ENCODE peak calls at places on chromosomes 6 and 20, in four cellular contexts. E, W, J and L are unnamed samples.
A peak's percentile ranks its signal among the peaks of the same experiment; 100 is the strongest.

GRCh38 chr6:151350442-151351145 is 40.8 kb downstream of the ZBTB2 start:
- DNase-seq in E (no peak), W (no peak), J (no peak), L (no peak)

GRCh38 chr20:59682603-59683002 is 78.3 kb downstream of the PHACTR3 start:
- DNase-seq in E (no peak), J (no peak), W (no peak), L (no peak)

GRCh38 chr6:137172734-137173431 is 561 bp downstream of the IL22RA2 start:
- DNase-seq in J (no peak), E (no peak), W (no peak), L (no peak)

GRCh38 chr6:37483917-37484785 is 15.5 kb downstream of the CCDC167 start:
- DNase-seq in W (peak; percentile 67), E (peak; percentile 47), J (peak; percentile 79), L (peak; percentile 71)

GRCh38 chr6:34412054-34412453 is 13.8 kb downstream of the RPS10 start:
- DNase-seq in J (no peak), E (no peak), W (no peak), L (no peak)

GRCh38 chr20:36114707-36115106 is 39.8 kb upstream of the EPB41L1 start:
- DNase-seq in W (no peak), J (no peak), E (no peak), L (no peak)

GRCh38 chr6:163970846-163971564 is 556.5 kb downstream of the QKI start:
- DNase-seq in J (no peak), E (no peak), W (no peak), L (no peak)

GRCh38 chr6:34147906-34148701 is 2.2 kb upstream of the GRM4 start:
- DNase-seq in W (no peak), E (no peak), J (no peak), L (no peak)

GRCh38 chr6:85077098-85077497 is 312.7 kb upstream of the TBX18 start:
- DNase-seq in J (no peak), W (no peak), E (no peak), L (no peak)

GRCh38 chr20:46260480-46260879 is 47.8 kb downstream of the CDH22 start:
- DNase-seq in W (no peak), E (no peak), J (no peak), L (no peak)

GRCh38 chr6:65157025-65157424 is 550.0 kb downstream of the EYS start:
- DNase-seq in E (no peak), W (no peak), J (no peak), L (no peak)

GRCh38 chr6:80605165-80605989 is 498.9 kb downstream of the BCKDHB start:
- DNase-seq in J (no peak), E (no peak), W (no peak), L (no peak)

GRCh38 chr6:97440590-97441176 is 157.7 kb upstream of the MMS22L start:
- DNase-seq in J (no peak), E (no peak), W (no peak), L (no peak)

GRCh38 chr20:2026514-2026913 is 32.7 kb upstream of the PDYN start:
- DNase-seq in E (no peak), J (no peak), W (no peak), L (no peak)

GRCh38 chr6:8047466-8048292 is 16.5 kb downstream of the BLOC1S5 start:
- DNase-seq in J (no peak), W (no peak), E (no peak), L (no peak)

GRCh38 chr20:10239954-10240353 is 21.3 kb downstream of the SNAP25 start:
- DNase-seq in E (no peak), W (no peak), J (no peak), L (no peak)

GRCh38 chr6:67160820-67161219 is 1453.8 kb upstream of the EYS start:
- DNase-seq in E (no peak), J (no peak), W (no peak), L (no peak)

GRCh38 chr6:168342626-168343025 is 23.0 kb upstream of the DACT2 start:
- DNase-seq in J (no peak), E (no peak), W (no peak), L (no peak)

GRCh38 chr6:24694198-24694597 is 24.8 kb downstream of the C6orf62 start:
- DNase-seq in E (no peak), W (no peak), J (no peak), L (no peak)

GRCh38 chr20:47241345-47241781 is 115.1 kb downstream of the ZMYND8 start:
- DNase-seq in J (no peak), E (no peak), W (no peak), L (no peak)

GRCh38 chr20:3221398-3222226 is 12.3 kb downstream of the ITPA start:
- DNase-seq in E (no peak), W (no peak), J (no peak), L (no peak)

GRCh38 chr20:60868316-60868891 is 383.7 kb upstream of the CDH4 start:
- DNase-seq in W (no peak), J (no peak), E (no peak), L (no peak)

GRCh38 chr6:7201732-7202541 is 94.2 kb downstream of the RREB1 start:
- DNase-seq in W (no peak), E (no peak), J (no peak), L (no peak)

GRCh38 chr6:19342616-19343015 is 494.6 kb upstream of the ID4 start:
- DNase-seq in J (no peak), E (no peak), W (no peak), L (no peak)

GRCh38 chr6:82246802-82247633 is 526 bp downstream of the IBTK start:
- DNase-seq in J (no peak), E (no peak), W (no peak), L (peak; percentile 6)

GRCh38 chr6:166940643-166941068 is 15.7 kb downstream of the RNASET2 start:
- DNase-seq in E (no peak), J (no peak), W (no peak), L (no peak)

GRCh38 chr6:10256113-10256690 is 158.7 kb downstream of the TFAP2A start:
- DNase-seq in J (no peak), W (no peak), E (no peak), L (no peak)

GRCh38 chr6:34555328-34555727 is 801 bp downstream of the SPDEF start:
- DNase-seq in W (no peak), J (no peak), E (no peak), L (no peak)

GRCh38 chr20:24672886-24673677 is 203.7 kb downstream of the SYNDIG1 start:
- DNase-seq in J (no peak), E (no peak), W (no peak), L (no peak)

GRCh38 chr6:62626661-62627060 is 340.6 kb upstream of the KHDRBS2 start:
- DNase-seq in E (no peak), J (no peak), W (no peak), L (no peak)

GRCh38 chr6:48978016-48978415 is 485.0 kb downstream of the MMUT start:
- DNase-seq in E (no peak), W (no peak), J (no peak), L (no peak)

GRCh38 chr20:59705651-59706101 is 101.3 kb downstream of the PHACTR3 start:
- DNase-seq in J (no peak), E (no peak), W (no peak), L (no peak)

GRCh38 chr6:131136021-131136847 is 967 bp downstream of the AKAP7 start:
- DNase-seq in W (no peak), E (no peak), J (no peak), L (no peak)

GRCh38 chr20:58682656-58683055 is 9.9 kb upstream of the NPEPL1 start:
- DNase-seq in E (no peak), J (no peak), W (no peak), L (no peak)

GRCh38 chr6:28809947-28810654 is 113.7 kb downstream of the TRIM27 start:
- DNase-seq in E (no peak), W (no peak), J (no peak), L (no peak)

GRCh38 chr6:141925001-141925400 is 207.7 kb upstream of the GJE1 start:
- DNase-seq in W (no peak), E (no peak), J (no peak), L (no peak)

GRCh38 chr6:3748208-3748701 is 3.3 kb downstream of the PXDC1 start:
- DNase-seq in J (peak; percentile 17), E (no peak), W (no peak), L (no peak)

GRCh38 chr6:140857734-140858380 is 1274.9 kb upstream of the GJE1 start:
- DNase-seq in W (no peak), E (no peak), J (no peak), L (no peak)

GRCh38 chr6:81787313-81788068 is 35.0 kb upstream of the TENT5A start:
- DNase-seq in J (no peak), E (no peak), W (no peak), L (no peak)